ENCODE peak calls at places on chromosome 4, in eight cellular contexts. B is stimulated activated CD8-positive, alpha-beta memory T cell treated with anti-CD3 and anti-CD28 coated beads, Interleukin-4, amount 100 ng/mL, for 4 hours; U is hypothalamus; T is hepatic stellate cell; P is AG09309; Q is AG08396; W is CD4-positive, alpha-beta T cell; D is Ammon's horn. V is an unnamed sample.

GRCh38 chr4:12545845-12546244 is 938.3 kb downstream of the RAB28 start:
- DNase-seq in B (no peak), U (no peak), T (no peak), P (no peak), Q (no peak), W (no peak), D (no peak), V (no peak)

GRCh38 chr4:148090029-148090428 is 352.2 kb downstream of the NR3C2 start:
- DNase-seq in B (no peak), U (no peak), T (no peak), P (no peak), Q (no peak), W (no peak), D (no peak), V (no peak)

GRCh38 chr4:122692641-122693520 is 39.6 kb upstream of the BBS12 start:
- DNase-seq in B (no peak), U (no peak), T (no peak), P (no peak), Q (no peak), W (no peak), D (no peak), V (no peak)

GRCh38 chr4:13537832-13538177 is 6.5 kb downstream of the NKX3-2 start:
- DNase-seq in B (no peak), U (no peak), T (no peak), P (no peak), Q (peak), W (no peak), D (no peak), V (no peak)

GRCh38 chr4:103853627-103854026 is 133.8 kb upstream of the TACR3 start:
- DNase-seq in B (no peak), U (no peak), T (no peak), P (no peak), Q (no peak), W (no peak), D (no peak), V (no peak)

GRCh38 chr4:102759835-102760644 is 728 bp downstream of the MANBA start:
- DNase-seq in B (no peak), U (no peak), T (peak), P (peak), Q (peak), W (no peak), D (peak), V (peak)

GRCh38 chr4:86595426-86595805 is 1.3 kb downstream of the PTPN13 start:
- DNase-seq in B (no peak), U (no peak), T (no peak), P (no peak), Q (peak), W (no peak), D (peak), V (no peak)

GRCh38 chr4:53455766-53456165 is 78.3 kb downstream of the FIP1L1 start:
- DNase-seq in B (no peak), U (no peak), T (no peak), P (no peak), Q (no peak), W (no peak), D (no peak), V (no peak)

GRCh38 chr4:96407651-96408342 is 567.9 kb downstream of the PDHA2 start:
- DNase-seq in B (no peak), U (no peak), T (no peak), P (no peak), Q (no peak), W (no peak), D (peak), V (peak)

GRCh38 chr4:103948244-103949018 is 228.6 kb upstream of the TACR3 start:
- DNase-seq in B (no peak), U (no peak), T (no peak), P (no peak), Q (no peak), W (no peak), D (no peak), V (no peak)

GRCh38 chr4:13860126-13860525 is 232.6 kb upstream of the BOD1L1 start:
- DNase-seq in B (no peak), U (no peak), T (no peak), P (no peak), Q (no peak), W (no peak), D (no peak), V (no peak)

GRCh38 chr4:101356928-101357327 is 9.6 kb upstream of the PPP3CA start:
- DNase-seq in B (no peak), U (no peak), T (peak), P (peak), Q (peak), W (no peak), D (no peak), V (no peak)

GRCh38 chr4:119646347-119647071 is 17.9 kb upstream of the PDE5A start:
- DNase-seq in B (no peak), U (no peak), T (no peak), P (no peak), Q (no peak), W (no peak), D (peak), V (no peak)

GRCh38 chr4:88003261-88003660 is 4.2 kb upstream of the PKD2 start:
- DNase-seq in B (no peak), U (no peak), T (no peak), P (no peak), Q (no peak), W (no peak), D (no peak), V (no peak)

GRCh38 chr4:6769984-6770420 is 12.5 kb upstream of the KIAA0232 start:
- DNase-seq in B (no peak), U (no peak), T (no peak), P (no peak), Q (no peak), W (no peak), D (no peak), V (no peak)

V was measured in G401.